ENCODE peak calls at places on chromosomes 5 and 9, in seven cellular contexts. D, X, W, Z, P, Y and O are unnamed samples.

GRCh38 chr5:33299621-33300208 is 141.1 kb upstream of the TARS1 start:
- DNase-seq in D (no peak), X (no peak), W (peak; percentile 87), Z (peak; percentile 58), P (peak; percentile 74), Y (no peak), O (no peak)

GRCh38 chr5:78776637-78777036 is 128.1 kb upstream of the LHFPL2 start:
- DNase-seq in D (no peak), X (no peak), W (peak; percentile 44), Z (no peak), P (no peak), Y (no peak), O (no peak)

GRCh38 chr9:14584571-14584970 is 108.7 kb downstream of the ZDHHC21 start:
- DNase-seq in D (no peak), X (no peak), W (peak; percentile 1), Z (no peak), P (no peak), Y (no peak), O (no peak)

GRCh38 chr9:133121200-133122166 is at the start of gene RALGDS:
- DNase-seq in D (peak; percentile 96), X (peak; percentile 91), W (peak; percentile 66), Z (peak; percentile 86), P (peak; percentile 31), Y (peak; percentile 60), O (peak; percentile 94)

GRCh38 chr5:65760504-65761275 is 38.7 kb downstream of the NLN start:
- DNase-seq in D (no peak), X (no peak), W (peak; percentile 79), Z (peak; percentile 64), P (no peak), Y (peak; percentile 21), O (peak; percentile 56)

GRCh38 chr5:92019376-92019990 is 636.4 kb upstream of the ARRDC3 start:
- DNase-seq in D (no peak), X (no peak), W (no peak), Z (peak; percentile 8), P (peak; percentile 39), Y (no peak), O (no peak)

GRCh38 chr5:151077419-151077818 is 3.4 kb downstream of the TNIP1 start:
- DNase-seq in D (no peak), X (no peak), W (no peak), Z (no peak), P (no peak), Y (no peak), O (no peak)

GRCh38 chr5:138722518-138722917 is 30.7 kb upstream of the CTNNA1 start:
- DNase-seq in D (no peak), X (no peak), W (no peak), Z (no peak), P (no peak), Y (no peak), O (no peak)

GRCh38 chr9:33375841-33376321 is 26.5 kb downstream of the AQP7 start:
- DNase-seq in D (peak; percentile 33), X (no peak), W (no peak), Z (no peak), P (no peak), Y (no peak), O (no peak)

GRCh38 chr9:79877943-79878612 is 306.3 kb downstream of the TLE4 start:
- DNase-seq in D (no peak), X (no peak), W (no peak), Z (no peak), P (no peak), Y (no peak), O (no peak)

GRCh38 chr9:37951671-37952579 is 48.0 kb upstream of the SLC25A51 start:
- DNase-seq in D (no peak), X (no peak), W (no peak), Z (no peak), P (no peak), Y (no peak), O (no peak)